ENCODE peak calls at places on chromosomes 11 and 22, in eight cellular contexts. Q is brain microvascular endothelial cell, W is AG04449, V is BE2C, J is mammary epithelial cell, R is coronary artery, P is fibroblast of villous mesenchyme, I is lung. A is an unnamed sample.
A peak's percentile ranks its signal among the peaks of the same experiment; 100 is the strongest.

GRCh38 chr11:17741487-17741886 is 6.9 kb downstream of the KCNC1 start:
- DNase-seq in Q (no peak), W (no peak), V (no peak), J (no peak), R (no peak), P (no peak), I (no peak), A (peak; percentile 10)

GRCh38 chr22:28023036-28023435 is 104.0 kb upstream of the PITPNB start:
- DNase-seq in Q (no peak), W (no peak), V (no peak), J (no peak), R (no peak), P (no peak), I (no peak), A (peak; percentile 1)

GRCh38 chr11:130909650-130910049 is 6.6 kb downstream of the SNX19 start:
- DNase-seq in Q (peak; percentile 75), W (peak; percentile 23), V (no peak), J (peak; percentile 70), R (no peak), P (peak; percentile 85), I (no peak), A (no peak)

GRCh38 chr11:1763796-1764661 is at the start of gene CTSD:
- DNase-seq in Q (peak; percentile 63), W (no peak), V (peak; percentile 84), J (peak; percentile 66), R (no peak), P (peak; percentile 77), I (peak; percentile 91), A (peak; percentile 95)

GRCh38 chr11:66322732-66323427 is 6.0 kb upstream of the CD248 start:
- DNase-seq in Q (no peak), W (no peak), V (no peak), J (no peak), R (peak; percentile 81), P (peak; percentile 81), I (no peak), A (no peak)

GRCh38 chr11:16335236-16335962 is 20.9 kb downstream of the SOX6 start:
- DNase-seq in Q (no peak), W (no peak), V (no peak), J (no peak), R (no peak), P (no peak), I (no peak), A (no peak)

GRCh38 chr22:35736166-35736565 is 18.5 kb downstream of the APOL5 start:
- DNase-seq in Q (no peak), W (no peak), V (no peak), J (no peak), R (no peak), P (no peak), I (no peak), A (no peak)

GRCh38 chr22:44543781-44544181 is 45.7 kb upstream of the RTL6 start:
- DNase-seq in Q (no peak), W (no peak), V (no peak), J (no peak), R (no peak), P (no peak), I (no peak), A (no peak)

GRCh38 chr11:122697636-122698167 is 42.2 kb downstream of the UBASH3B start:
- DNase-seq in Q (no peak), W (no peak), V (no peak), J (peak; percentile 77), R (no peak), P (peak; percentile 76), I (no peak), A (no peak)

GRCh38 chr11:128825050-128825806 is 41.9 kb downstream of the KCNJ1 start:
- DNase-seq in Q (no peak), W (no peak), V (no peak), J (no peak), R (no peak), P (no peak), I (no peak), A (no peak)

GRCh38 chr11:15743244-15743629 is 613.1 kb downstream of the SOX6 start:
- DNase-seq in Q (no peak), W (no peak), V (no peak), J (no peak), R (no peak), P (peak; percentile 1), I (no peak), A (no peak)

GRCh38 chr22:41963453-41964105 is 5.7 kb upstream of the SEPTIN3 start:
- DNase-seq in Q (no peak), W (no peak), V (no peak), J (no peak), R (no peak), P (no peak), I (peak; percentile 73), A (no peak)

GRCh38 chr22:31151872-31152271 is 8.1 kb upstream of the RNF185 start:
- DNase-seq in Q (no peak), W (no peak), V (no peak), J (no peak), R (no peak), P (no peak), I (no peak), A (no peak)

GRCh38 chr11:19988598-19988997 is 171.7 kb downstream of the DBX1 start:
- DNase-seq in Q (peak; percentile 57), W (peak; percentile 94), V (no peak), J (peak; percentile 91), R (no peak), P (peak; percentile 43), I (peak; percentile 76), A (peak; percentile 58)

GRCh38 chr11:17601206-17602075 is 54.4 kb downstream of the OTOG start:
- DNase-seq in Q (no peak), W (no peak), V (no peak), J (no peak), R (peak; percentile 61), P (no peak), I (peak; percentile 23), A (no peak)

GRCh38 chr11:36447947-36448346 is 62.1 kb downstream of the TRAF6 start:
- DNase-seq in Q (no peak), W (no peak), V (no peak), J (peak; percentile 67), R (no peak), P (no peak), I (no peak), A (no peak)

GRCh38 chr11:113014731-113015455 is 53.7 kb downstream of the NCAM1 start:
- DNase-seq in Q (no peak), W (no peak), V (peak; percentile 87), J (no peak), R (no peak), P (peak; percentile 19), I (no peak), A (peak; percentile 45)

GRCh38 chr11:112610996-112611795 is 350.0 kb upstream of the NCAM1 start:
- DNase-seq in Q (no peak), W (no peak), V (peak; percentile 32), J (peak; percentile 57), R (no peak), P (no peak), I (no peak), A (no peak)

GRCh38 chr22:37533995-37534394 is 14.8 kb upstream of the CARD10 start:
- DNase-seq in Q (peak; percentile 74), W (peak; percentile 69), V (no peak), J (peak; percentile 98), R (no peak), P (peak; percentile 77), I (no peak), A (no peak)

DNA sequence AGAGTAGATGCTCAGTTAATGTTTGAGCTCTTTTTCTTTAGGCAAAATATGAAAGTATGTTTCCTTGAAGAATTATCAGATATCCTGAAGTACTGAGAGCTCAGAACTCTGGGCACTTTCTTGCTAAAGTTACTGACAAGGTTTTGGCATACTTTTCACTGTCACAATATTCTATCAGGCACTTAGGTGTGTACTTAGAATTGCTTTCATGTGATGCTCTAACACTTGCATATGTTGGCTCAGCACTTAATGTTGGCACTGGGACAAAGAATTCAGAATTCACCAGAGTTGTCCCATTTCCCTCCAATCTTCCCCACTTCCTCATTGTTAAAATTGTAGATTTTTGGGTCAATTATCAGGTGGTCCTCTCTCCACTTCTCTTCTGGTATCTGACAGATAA is 5.0 kb downstream of the MMP20 start:
- DNase-seq in Q (no peak), W (no peak), V (no peak), J (no peak), R (no peak), P (no peak), I (no peak), A (no peak)
- TF ChIP-seq CTCF in Q (no peak), W (no peak), V (no peak), J (no peak), R (no peak), P (no peak), I (no peak), A (no peak)

DNA sequence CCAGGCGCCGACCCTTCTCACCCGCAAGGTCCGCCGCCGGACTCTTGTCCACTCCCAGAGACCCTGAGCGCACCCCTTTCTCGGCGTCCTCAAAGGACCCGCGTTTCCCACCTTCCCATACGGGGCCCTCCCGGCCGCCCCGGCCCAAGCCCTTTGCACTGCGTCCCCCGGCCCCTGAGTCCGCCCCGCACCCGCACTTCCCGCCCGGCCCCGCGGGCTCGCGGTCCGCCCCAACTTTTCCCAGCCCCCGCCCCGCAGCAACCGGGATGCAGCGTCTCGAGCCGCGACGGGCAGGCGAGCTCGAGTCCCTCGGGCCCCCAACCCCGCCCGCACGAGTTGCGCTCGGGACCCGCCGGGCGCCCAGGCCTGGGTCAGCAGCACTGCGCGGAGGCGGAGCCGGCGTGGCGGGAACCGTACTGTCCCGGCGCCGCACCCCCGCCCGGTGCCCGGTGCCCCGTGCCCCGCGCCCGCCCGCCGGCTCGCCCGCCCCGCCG is 391 bp downstream of the SMCO4 start:
- DNase-seq in Q (no peak), W (no peak), V (no peak), J (no peak), R (no peak), P (no peak), I (no peak), A (no peak)
- H3K4me3 ChIP-seq in Q (peak overlapping the region; percentile 67), W (peak overlapping the region; percentile 65), V (peak overlapping the region; percentile 84), J (peak overlapping the region; percentile 51), R (peak overlapping the region; percentile 95), P (peak overlapping the region; percentile 77), I (peak overlapping the region; percentile 54), A (peak overlapping the region; percentile 64)

DNA sequence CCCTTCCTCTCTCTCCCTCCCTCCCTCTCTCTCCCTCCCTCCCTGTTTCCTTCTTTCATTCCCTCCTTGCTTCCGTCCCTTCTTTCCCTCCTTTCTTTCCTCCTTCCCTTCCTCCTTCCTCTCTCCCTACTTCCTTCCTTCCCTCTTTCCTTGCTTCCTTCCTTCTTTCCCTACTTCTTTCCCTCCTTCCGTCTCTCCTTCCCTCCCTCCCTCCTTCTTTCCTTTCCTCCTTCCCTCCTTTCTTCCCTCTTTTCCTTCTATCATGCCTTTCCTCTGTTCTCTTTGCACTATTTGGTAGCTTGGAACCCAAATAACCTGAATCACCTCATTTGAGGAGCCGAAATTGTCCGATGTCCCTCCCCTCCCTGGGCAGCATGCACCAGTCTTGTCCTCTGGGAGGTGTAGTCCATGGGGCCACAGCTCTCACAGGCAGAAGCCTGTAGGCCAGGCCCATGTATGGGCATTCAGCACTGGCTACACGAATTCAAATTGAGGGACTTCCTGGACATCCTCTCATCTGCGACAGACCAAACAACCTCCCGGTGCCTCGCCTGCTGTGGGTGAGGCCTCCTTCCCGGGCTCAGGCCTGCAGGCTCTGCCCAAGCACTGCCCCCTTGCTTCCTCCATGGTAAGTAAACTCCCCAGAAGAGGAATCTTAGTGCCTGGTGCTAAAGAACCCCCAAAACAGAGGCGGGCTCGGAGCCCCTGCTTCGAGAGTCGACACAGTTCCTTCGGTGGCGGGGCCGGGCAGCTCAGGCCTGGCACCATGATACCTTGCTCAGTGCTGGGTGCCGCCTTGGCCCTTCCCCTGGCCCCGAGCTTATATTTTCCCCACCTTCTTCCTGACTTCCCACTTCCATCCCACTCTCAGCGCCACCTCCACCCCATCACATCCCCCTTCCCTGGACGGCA is 454.1 kb upstream of the CADM1 start:
- DNase-seq in Q (no peak), W (no peak), V (no peak), J (no peak), R (no peak), P (no peak), I (no peak), A (no peak)
- TF ChIP-seq CTCF in Q (no peak), W (no peak), V (no peak), J (no peak), R (no peak), P (no peak), I (no peak), A (no peak)

GRCh38 chr11:34859496-34859895 is 56.7 kb downstream of the APIP start:
- DNase-seq in Q (no peak), W (no peak), V (no peak), J (no peak), R (no peak), P (peak; percentile 87), I (no peak), A (no peak)
- H3K4me3 ChIP-seq in Q (no peak overlapping the region), W (no peak overlapping the region), V (no peak overlapping the region), J (no peak overlapping the region), R (no peak overlapping the region), P (no peak overlapping the region), I (no peak overlapping the region), A (no peak overlapping the region)